ENCODE peak calls at places on chromosome 10, in four cellular contexts. L is cardiac muscle cell, F is A549, C is uterus. P is an unnamed sample. For H3K9me3 and H3K4me1, the result is how much of the 10 kb centered on the place peaks cover.

GRCh38 chr10:72314263-72314662 is 40.5 kb downstream of the DNAJB12 start:
- DNase-seq in F (no peak), C (no peak), L (no peak), P (no peak)

GRCh38 chr10:47025540-47026300 is 114.5 kb downstream of the PTPN20 start:
- DNase-seq in C (peak), F (no peak), L (no peak), P (no peak)

GRCh38 chr10:31770307-31770902 is 158.2 kb downstream of the ARHGAP12 start:
- DNase-seq in F (peak), C (no peak), L (peak), P (no peak)

GRCh38 chr10:117186832-117187615 is 10.3 kb upstream of the KCNK18 start:
- DNase-seq in L (no peak), F (no peak), C (no peak), P (no peak)

GRCh38 chr10:28959850-28960501 is 282.7 kb downstream of the BAMBI start:
- DNase-seq in L (peak), F (no peak), C (no peak), P (no peak)

GRCh38 chr10:84531396-84531795 is 203.0 kb downstream of the CCSER2 start:
- DNase-seq in F (no peak), C (no peak), L (no peak), P (no peak)

GRCh38 chr10:61023053-61023452 is 79.1 kb upstream of the RHOBTB1 start:
- DNase-seq in F (no peak), L (no peak), C (no peak), P (no peak)

GRCh38 chr10:14821635-14822375 is 16.0 kb downstream of the CDNF start:
- DNase-seq in C (no peak), F (no peak), L (no peak), P (no peak)

GRCh38 chr10:119677126-119677525 is 25.9 kb downstream of the BAG3 start:
- DNase-seq in C (no peak), F (no peak), L (no peak), P (no peak)

GRCh38 chr10:112191791-112192190 is 8.2 kb upstream of the GPAM start:
- DNase-seq in F (no peak), C (no peak), L (no peak), P (no peak)

GRCh38 chr10:35890061-35890969 is 248.2 kb upstream of the FZD8 start:
- DNase-seq in L (no peak), F (no peak), C (no peak), P (no peak)

GRCh38 chr10:82440775-82441174 is 565.8 kb downstream of the NRG3 start:
- DNase-seq in C (no peak), L (no peak), F (no peak), P (no peak)

DNA sequence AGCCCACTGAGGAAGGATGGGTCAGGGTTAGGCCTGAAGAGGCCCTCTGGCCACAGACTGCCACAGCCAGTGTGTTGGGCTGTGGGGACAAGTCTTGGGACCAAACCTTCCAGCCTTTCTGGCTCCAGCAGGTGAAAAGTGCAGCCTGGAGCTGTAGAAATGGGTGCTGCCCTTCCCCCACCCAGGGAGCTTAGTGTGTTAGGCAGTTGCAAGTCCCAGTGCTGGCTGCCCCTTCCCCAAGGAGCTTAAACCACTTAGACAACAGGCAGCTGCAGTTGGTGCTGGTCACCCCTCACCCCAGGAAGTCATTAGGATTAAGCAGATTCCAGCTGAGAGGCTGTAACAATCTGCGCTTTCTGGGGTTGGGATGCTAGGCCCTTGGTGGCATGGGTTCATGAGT is 563.3 kb downstream of the NRG3 start:
- DNase-seq in L (no peak), F (no peak), C (no peak), P (no peak)
- H3K9me3 ChIP-seq in L (under half), F (under half), C (under half), P (under half)

GRCh38 chr10:70494536-70494935 is 16.0 kb downstream of the PALD1 start:
- DNase-seq in F (no peak), C (no peak), L (no peak), P (no peak)
- H3K4me1 ChIP-seq in F (under half), C (under half), L (under half), P (under half)

DNA sequence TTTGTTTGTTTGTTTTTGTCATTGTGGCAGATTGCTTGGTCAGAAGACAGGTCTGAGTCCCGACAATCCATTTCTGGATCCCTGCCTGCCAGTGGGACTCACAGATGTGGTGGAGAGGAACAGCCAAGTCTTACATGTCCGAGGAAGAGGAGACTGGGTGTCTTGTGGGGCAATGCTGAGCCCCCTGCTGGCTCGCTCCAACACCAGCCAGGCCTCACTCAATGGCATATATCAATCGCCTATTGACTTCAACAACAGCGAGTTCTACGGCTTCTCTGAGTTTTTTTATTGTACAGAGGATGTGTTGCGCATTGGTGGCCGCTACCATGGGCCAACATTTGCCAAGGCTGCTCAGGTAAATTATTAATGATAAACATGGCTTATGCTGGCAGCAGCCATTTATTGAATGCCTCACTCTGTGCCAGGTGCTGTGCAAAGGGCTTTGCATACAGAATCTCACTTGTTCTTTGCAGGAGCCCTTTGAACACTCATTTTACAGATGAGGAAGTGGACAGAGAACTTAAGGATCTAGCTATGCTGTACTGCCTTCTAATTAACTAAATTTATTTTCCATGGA is 33.3 kb downstream of the COX15 start:
- DNase-seq in L (no peak), C (no peak), F (no peak), P (no peak)
- TF ChIP-seq CTCF in L (peak), C (no peak), F (no peak), P (no peak)

DNA sequence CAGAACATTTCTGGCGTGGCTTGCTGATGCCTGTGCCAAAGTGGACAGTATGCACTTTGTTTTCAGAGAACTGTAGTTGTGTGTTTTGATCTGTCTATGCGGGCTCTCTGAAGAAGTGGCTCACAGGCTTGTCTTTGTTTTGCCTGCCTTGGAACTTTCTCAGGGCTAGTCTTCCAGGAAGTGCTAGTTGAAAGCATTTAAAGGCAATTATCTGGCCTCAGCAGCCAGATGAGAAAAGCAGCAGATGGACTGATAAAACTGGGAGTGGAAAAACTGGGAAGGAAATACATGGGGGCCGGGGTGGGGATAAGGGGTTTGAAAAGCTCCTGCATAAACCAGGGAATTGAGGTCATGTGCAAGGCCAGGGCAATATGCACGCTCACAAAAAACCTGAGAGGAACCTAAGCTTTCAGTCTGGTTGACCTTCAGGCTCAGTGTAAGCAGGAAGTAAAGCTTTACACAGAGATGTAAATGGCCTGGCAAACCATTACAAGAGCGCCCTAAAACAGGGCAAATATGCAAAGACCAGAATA is 94.5 kb downstream of the ZNF33B start:
- DNase-seq in L (no peak), C (no peak), F (no peak), P (no peak)
- H3K9me3 ChIP-seq in L (under half), C (under half), F (half or more), P (half or more)

GRCh38 chr10:30441974-30442606 is 8.1 kb downstream of the MAP3K8 start:
- DNase-seq in C (no peak), F (no peak), L (no peak), P (no peak)
- H3K4me1 ChIP-seq in C (under half), F (under half), L (under half), P (under half)

GRCh38 chr10:48614481-48615383 is 9.9 kb upstream of the ARHGAP22 start:
- DNase-seq in C (no peak), L (no peak), F (peak), P (no peak)
- TF ChIP-seq CTCF in C (no peak), L (peak), F (peak), P (no peak)

DNA sequence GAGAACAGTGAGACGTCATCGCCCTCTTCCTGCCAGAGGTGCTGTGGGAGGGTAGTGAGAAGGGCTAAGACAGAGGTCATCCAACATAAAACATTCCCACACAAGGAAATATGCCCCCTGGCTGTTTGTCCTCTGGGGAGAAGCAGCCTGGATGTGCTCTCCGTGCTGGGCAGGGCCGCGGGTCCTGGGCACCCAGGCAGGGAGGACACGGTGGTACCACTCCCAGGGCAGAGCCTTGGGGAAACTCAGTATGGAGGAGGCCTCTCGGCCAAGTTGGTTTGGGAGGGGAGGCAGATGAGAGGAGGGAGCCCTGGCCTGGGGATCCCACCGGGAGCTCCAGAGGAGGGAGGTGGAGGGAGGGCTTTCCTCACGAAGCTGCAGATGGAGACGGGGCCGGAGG is 129.4 kb downstream of the GLRX3 start:
- DNase-seq in F (no peak), C (no peak), L (no peak), P (no peak)
- H3K9me3 ChIP-seq in F (under half), C (under half), L (under half), P (under half)

P was measured in mucosa of descending colon.